ENCODE peak calls at places on chromosome 9, in four cellular contexts. One of them, this sample, is unnamed.

GRCh38 chr9:119368681-119369581 is at the start of gene BRINP1:
- DNase-seq in SK-N-SH: peak
- DNase-seq in K562: no peak
- DNase-seq in GM12878: no peak
- DNase-seq in this sample: peak

GRCh38 chr9:115393976-115394775 is 276.2 kb upstream of the TNC start:
- DNase-seq in SK-N-SH: no peak
- DNase-seq in K562: no peak
- DNase-seq in GM12878: no peak
- DNase-seq in this sample: no peak

GRCh38 chr9:22238809-22239684 is 207.6 kb upstream of the DMRTA1 start:
- DNase-seq in SK-N-SH: no peak
- DNase-seq in K562: no peak
- DNase-seq in GM12878: no peak
- DNase-seq in this sample: no peak

GRCh38 chr9:13228431-13228830 is 51.1 kb downstream of the MPDZ start:
- DNase-seq in SK-N-SH: no peak
- DNase-seq in K562: no peak
- DNase-seq in GM12878: no peak
- DNase-seq in this sample: no peak

GRCh38 chr9:38141751-38142150 is 72.7 kb upstream of the SHB start:
- DNase-seq in SK-N-SH: no peak
- DNase-seq in K562: no peak
- DNase-seq in GM12878: no peak
- DNase-seq in this sample: no peak

GRCh38 chr9:34544035-34544434 is 21.2 kb upstream of the ENHO start:
- DNase-seq in SK-N-SH: no peak
- DNase-seq in K562: no peak
- DNase-seq in GM12878: no peak
- DNase-seq in this sample: no peak

GRCh38 chr9:5321058-5321457 is 16.5 kb upstream of the RLN2 start:
- DNase-seq in SK-N-SH: no peak
- DNase-seq in K562: no peak
- DNase-seq in GM12878: no peak
- DNase-seq in this sample: no peak

GRCh38 chr9:114613087-114613486 is 2.0 kb downstream of the TMEM268 start:
- DNase-seq in SK-N-SH: no peak
- DNase-seq in K562: no peak
- DNase-seq in GM12878: no peak
- DNase-seq in this sample: no peak

DNA sequence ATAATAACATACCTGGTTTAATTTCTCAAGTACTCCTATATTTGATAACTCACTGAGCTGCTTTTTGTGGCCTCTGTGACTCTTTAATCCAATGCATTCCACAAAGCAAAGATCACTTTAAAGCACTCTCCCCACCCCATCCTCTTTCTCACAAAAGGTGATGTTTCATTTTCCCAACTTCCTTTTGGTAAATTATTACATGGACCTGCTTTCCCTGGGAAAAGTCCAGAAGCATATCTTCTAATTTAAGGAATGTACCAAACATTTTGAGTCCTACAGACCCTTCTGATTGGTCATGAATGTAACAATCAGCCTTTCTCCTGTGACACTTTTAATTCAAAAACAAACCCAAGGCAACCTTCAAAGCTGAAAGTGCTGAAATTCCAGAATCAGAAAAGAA is 71.1 kb downstream of the MLLT3 start:
- DNase-seq in SK-N-SH: no peak
- DNase-seq in K562: no peak
- DNase-seq in GM12878: no peak
- DNase-seq in this sample: no peak
- TF ChIP-seq USF1 in SK-N-SH: no peak
- TF ChIP-seq USF1 in K562: no peak
- TF ChIP-seq USF1 in GM12878: no peak
- TF ChIP-seq USF1 in this sample: no peak

GRCh38 chr9:127305450-127306226 is 41.1 kb downstream of the GARNL3 start:
- DNase-seq in SK-N-SH: no peak
- DNase-seq in K562: no peak
- DNase-seq in GM12878: no peak
- DNase-seq in this sample: peak
- TF ChIP-seq USF1 in SK-N-SH: no peak
- TF ChIP-seq USF1 in K562: no peak
- TF ChIP-seq USF1 in GM12878: no peak
- TF ChIP-seq USF1 in this sample: no peak

GRCh38 chr9:16561121-16561520 is 309.3 kb downstream of the BNC2 start:
- DNase-seq in SK-N-SH: no peak
- DNase-seq in K562: no peak
- DNase-seq in GM12878: no peak
- DNase-seq in this sample: no peak
- TF ChIP-seq USF1 in SK-N-SH: no peak
- TF ChIP-seq USF1 in K562: no peak
- TF ChIP-seq USF1 in GM12878: no peak
- TF ChIP-seq USF1 in this sample: no peak

GRCh38 chr9:103301051-103301450 is 305.9 kb downstream of the CYLC2 start:
- DNase-seq in SK-N-SH: no peak
- DNase-seq in K562: no peak
- DNase-seq in GM12878: no peak
- DNase-seq in this sample: no peak
- TF ChIP-seq USF1 in SK-N-SH: no peak
- TF ChIP-seq USF1 in K562: no peak
- TF ChIP-seq USF1 in GM12878: no peak
- TF ChIP-seq USF1 in this sample: no peak

DNA sequence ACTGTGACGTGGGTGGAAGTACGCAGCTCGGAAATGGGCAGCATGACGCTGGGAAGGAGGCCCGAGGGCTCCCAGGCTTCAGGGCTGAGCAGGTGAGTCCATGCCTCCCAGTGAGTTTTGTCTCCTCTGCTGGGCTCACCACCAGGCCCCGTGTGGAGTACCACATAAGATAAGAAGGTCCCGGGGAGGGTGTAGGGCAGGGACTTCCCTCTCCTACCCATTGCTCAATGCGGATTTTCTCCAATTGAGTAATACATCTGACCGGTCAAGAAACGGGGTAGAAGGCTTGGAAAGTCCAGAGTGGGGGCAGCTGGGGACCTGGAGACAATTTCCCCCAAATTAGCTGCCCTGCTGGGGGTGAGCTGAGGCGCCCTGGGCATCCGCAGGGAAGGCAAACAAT is 2.4 kb downstream of the SLC2A6 start:
- DNase-seq in SK-N-SH: no peak
- DNase-seq in K562: no peak
- DNase-seq in GM12878: no peak
- DNase-seq in this sample: no peak
- TF ChIP-seq USF1 in SK-N-SH: no peak
- TF ChIP-seq USF1 in K562: no peak
- TF ChIP-seq USF1 in GM12878: no peak
- TF ChIP-seq USF1 in this sample: no peak

GRCh38 chr9:134375430-134376385 is 49.5 kb downstream of the RXRA start:
- DNase-seq in SK-N-SH: peak
- DNase-seq in K562: no peak
- DNase-seq in GM12878: no peak
- DNase-seq in this sample: no peak
- TF ChIP-seq USF1 in SK-N-SH: no peak
- TF ChIP-seq USF1 in K562: no peak
- TF ChIP-seq USF1 in GM12878: no peak
- TF ChIP-seq USF1 in this sample: no peak

GRCh38 chr9:116798521-116798920 is 111.4 kb downstream of the TRIM32 start:
- DNase-seq in SK-N-SH: no peak
- DNase-seq in K562: no peak
- DNase-seq in GM12878: no peak
- DNase-seq in this sample: no peak

GRCh38 chr9:116800885-116801284 is 113.8 kb downstream of the TRIM32 start:
- DNase-seq in SK-N-SH: no peak
- DNase-seq in K562: no peak
- DNase-seq in GM12878: no peak
- DNase-seq in this sample: no peak

GRCh38 chr9:116796669-116797068 is 109.6 kb downstream of the TRIM32 start:
- DNase-seq in SK-N-SH: no peak
- DNase-seq in K562: no peak
- DNase-seq in GM12878: no peak
- DNase-seq in this sample: no peak

GRCh38 chr9:116795859-116796258 is 108.8 kb downstream of the TRIM32 start:
- DNase-seq in SK-N-SH: no peak
- DNase-seq in K562: no peak
- DNase-seq in GM12878: no peak
- DNase-seq in this sample: no peak

GRCh38 chr9:116800074-116800473 is 113.0 kb downstream of the TRIM32 start:
- DNase-seq in SK-N-SH: no peak
- DNase-seq in K562: no peak
- DNase-seq in GM12878: no peak
- DNase-seq in this sample: no peak
- TF ChIP-seq USF1 in SK-N-SH: no peak
- TF ChIP-seq USF1 in K562: no peak
- TF ChIP-seq USF1 in GM12878: no peak
- TF ChIP-seq USF1 in this sample: no peak

DNA sequence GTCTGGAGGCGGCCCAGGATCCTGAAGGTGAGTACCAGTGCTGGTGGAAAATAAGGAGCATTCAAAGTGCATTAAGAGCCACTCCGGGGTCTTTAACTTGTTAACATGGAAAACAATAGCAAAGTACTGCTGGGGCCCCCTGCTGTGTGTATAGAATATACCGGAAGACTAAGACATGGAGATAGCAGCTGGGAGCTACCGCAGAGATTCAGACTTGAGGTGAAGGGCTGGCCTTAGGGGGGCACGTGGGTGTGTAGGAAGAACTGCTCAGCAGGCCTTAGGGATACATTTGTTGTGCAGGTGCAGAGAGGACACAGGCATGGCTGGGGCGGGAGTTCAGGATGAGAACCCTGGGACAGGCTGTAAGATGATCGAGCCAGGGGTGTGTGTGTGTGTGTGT is 1.2 kb upstream of the DMRT1 start:
- DNase-seq in SK-N-SH: no peak
- DNase-seq in K562: no peak
- DNase-seq in GM12878: no peak
- DNase-seq in this sample: peak
- TF ChIP-seq USF1 in SK-N-SH: no peak
- TF ChIP-seq USF1 in K562: no peak
- TF ChIP-seq USF1 in GM12878: no peak
- TF ChIP-seq USF1 in this sample: peak

GRCh38 chr9:84819446-84819845 is 149.9 kb downstream of the NTRK2 start:
- DNase-seq in SK-N-SH: no peak
- DNase-seq in K562: peak
- DNase-seq in GM12878: no peak
- DNase-seq in this sample: peak
- TF ChIP-seq USF1 in SK-N-SH: no peak
- TF ChIP-seq USF1 in K562: no peak
- TF ChIP-seq USF1 in GM12878: no peak
- TF ChIP-seq USF1 in this sample: no peak

This sample was measured in WTC11.